ENCODE peak calls at places on chromosomes 5 and 9, in eight cellular contexts. C, Q, J, K, B, Y, L and D are unnamed samples.

GRCh38 chr5:95027151-95027721 is 257.7 kb downstream of the MCTP1 start:
- DNase-seq in C (no peak), Q (no peak), J (peak), K (no peak), B (no peak), Y (no peak), L (no peak), D (no peak)

GRCh38 chr9:106333487-106333886 is 529.5 kb upstream of the ZNF462 start:
- DNase-seq in C (no peak), Q (no peak), J (no peak), K (no peak), B (no peak), Y (no peak), L (peak), D (no peak)

GRCh38 chr9:23559522-23559921 is 266.5 kb downstream of the ELAVL2 start:
- DNase-seq in C (no peak), Q (no peak), J (no peak), K (no peak), B (no peak), Y (no peak), L (no peak), D (no peak)

GRCh38 chr9:107491081-107492053 is 1.8 kb upstream of the KLF4 start:
- DNase-seq in C (no peak), Q (no peak), J (peak), K (no peak), B (no peak), Y (no peak), L (peak), D (no peak)

GRCh38 chr5:151569132-151570046 is 21.7 kb downstream of the FAT2 start:
- DNase-seq in C (no peak), Q (no peak), J (no peak), K (no peak), B (no peak), Y (no peak), L (no peak), D (no peak)

GRCh38 chr5:115800108-115800507 is 16.4 kb downstream of the CDO1 start:
- DNase-seq in C (no peak), Q (no peak), J (no peak), K (no peak), B (no peak), Y (no peak), L (no peak), D (no peak)

GRCh38 chr9:76453785-76454184 is 5.2 kb upstream of the GCNT1 start:
- DNase-seq in C (peak), Q (no peak), J (no peak), K (no peak), B (no peak), Y (no peak), L (no peak), D (peak)

GRCh38 chr5:73290242-73290641 is 117.2 kb downstream of the TMEM174 start:
- DNase-seq in C (no peak), Q (no peak), J (no peak), K (no peak), B (no peak), Y (no peak), L (no peak), D (no peak)

GRCh38 chr5:39947657-39948056 is 522.9 kb upstream of the DAB2 start:
- DNase-seq in C (peak), Q (no peak), J (no peak), K (no peak), B (no peak), Y (no peak), L (no peak), D (peak)

GRCh38 chr5:88979244-88979643 is 96.3 kb upstream of the MEF2C start:
- DNase-seq in C (peak), Q (no peak), J (no peak), K (no peak), B (no peak), Y (no peak), L (no peak), D (peak)

GRCh38 chr5:97142521-97143254 is at the start of gene LIX1:
- DNase-seq in C (peak), Q (peak), J (peak), K (peak), B (peak), Y (no peak), L (peak), D (no peak)

GRCh38 chr5:84381501-84382362 is 2.9 kb downstream of the EDIL3 start:
- DNase-seq in C (no peak), Q (no peak), J (peak), K (no peak), B (no peak), Y (no peak), L (peak), D (peak)

GRCh38 chr5:84378961-84379360 is 5.7 kb downstream of the EDIL3 start:
- DNase-seq in C (peak), Q (no peak), J (no peak), K (no peak), B (no peak), Y (no peak), L (no peak), D (peak)

GRCh38 chr5:84382363-84383295 is 2.1 kb downstream of the EDIL3 start:
- DNase-seq in C (peak), Q (peak), J (peak), K (no peak), B (peak), Y (no peak), L (peak), D (peak)

GRCh38 chr5:84378420-84378819 is 6.3 kb downstream of the EDIL3 start:
- DNase-seq in C (peak), Q (peak), J (no peak), K (no peak), B (no peak), Y (no peak), L (no peak), D (peak)

GRCh38 chr5:84379749-84380148 is 4.9 kb downstream of the EDIL3 start:
- DNase-seq in C (peak), Q (no peak), J (peak), K (no peak), B (no peak), Y (no peak), L (no peak), D (peak)
- TF ChIP-seq CTCF in C (peak), Q (peak), J (no peak), K (no peak), B (peak), Y (no peak), L (peak), D (peak)

DNA sequence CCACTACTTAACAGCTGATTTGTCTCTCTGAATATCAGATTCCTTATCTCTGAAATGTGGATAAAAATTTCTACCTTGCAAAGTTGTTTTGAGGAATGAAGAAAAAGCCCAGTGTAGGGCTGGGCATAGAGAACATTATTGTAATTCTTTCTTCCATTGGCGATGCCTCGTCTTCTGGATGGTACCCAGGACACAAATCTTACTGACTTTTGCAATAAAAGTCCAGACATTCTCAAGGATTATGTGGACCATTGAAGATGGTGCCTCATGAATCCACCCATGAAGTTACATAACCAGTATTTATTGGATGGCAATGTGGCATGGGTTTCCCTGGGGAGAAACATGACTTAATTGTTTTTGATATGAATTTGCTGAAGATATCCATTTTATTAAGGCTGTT is 33.1 kb downstream of the NNT start:
- DNase-seq in C (no peak), Q (no peak), J (no peak), K (no peak), B (no peak), Y (no peak), L (no peak), D (no peak)
- H3K4me2 ChIP-seq in C (no peak), Q (no peak), J (no peak), K (no peak), B (no peak), Y (no peak), L (no peak), D (no peak)

GRCh38 chr5:141528401-141528984 is 39.6 kb downstream of the PCDHGC5 start:
- DNase-seq in C (peak), Q (no peak), J (no peak), K (no peak), B (no peak), Y (no peak), L (no peak), D (peak)

GRCh38 chr5:141532726-141533125 is 43.8 kb downstream of the PCDHGC5 start:
- DNase-seq in C (no peak), Q (no peak), J (peak), K (no peak), B (no peak), Y (no peak), L (no peak), D (no peak)

GRCh38 chr5:141529873-141530272 is 41.0 kb downstream of the PCDHGC5 start:
- DNase-seq in C (no peak), Q (no peak), J (no peak), K (no peak), B (no peak), Y (no peak), L (no peak), D (no peak)

GRCh38 chr5:141525659-141526058 is 36.8 kb downstream of the PCDHGC5 start:
- DNase-seq in C (no peak), Q (no peak), J (no peak), K (no peak), B (no peak), Y (no peak), L (peak), D (no peak)

GRCh38 chr5:141529002-141529401 is 40.1 kb downstream of the PCDHGC5 start:
- DNase-seq in C (peak), Q (peak), J (no peak), K (no peak), B (no peak), Y (no peak), L (peak), D (peak)
- TF ChIP-seq CTCF in C (no peak), Q (no peak), J (no peak), K (no peak), B (no peak), Y (no peak), L (no peak), D (no peak)

GRCh38 chr9:127066060-127066774 is 56.2 kb downstream of the ANGPTL2 start:
- DNase-seq in C (peak), Q (no peak), J (no peak), K (no peak), B (no peak), Y (no peak), L (no peak), D (peak)

GRCh38 chr9:127066775-127067111 is 55.7 kb downstream of the ANGPTL2 start:
- DNase-seq in C (peak), Q (no peak), J (no peak), K (no peak), B (no peak), Y (no peak), L (peak), D (peak)

GRCh38 chr9:127065592-127065991 is 56.8 kb downstream of the ANGPTL2 start:
- DNase-seq in C (peak), Q (peak), J (peak), K (no peak), B (no peak), Y (no peak), L (no peak), D (peak)

GRCh38 chr9:127064335-127064734 is 58.1 kb downstream of the ANGPTL2 start:
- DNase-seq in C (no peak), Q (no peak), J (no peak), K (no peak), B (no peak), Y (no peak), L (no peak), D (no peak)

GRCh38 chr9:127067603-127068220 is 54.7 kb downstream of the ANGPTL2 start:
- DNase-seq in C (no peak), Q (no peak), J (no peak), K (no peak), B (no peak), Y (peak), L (peak), D (no peak)
- H3K4me2 ChIP-seq in C (no peak), Q (no peak), J (no peak), K (no peak), B (no peak), Y (peak), L (peak), D (no peak)

GRCh38 chr9:84917366-84918063 is 248.0 kb downstream of the NTRK2 start:
- DNase-seq in C (no peak), Q (no peak), J (no peak), K (no peak), B (no peak), Y (no peak), L (no peak), D (no peak)

GRCh38 chr9:84926793-84927192 is 257.3 kb downstream of the NTRK2 start:
- DNase-seq in C (no peak), Q (no peak), J (no peak), K (no peak), B (no peak), Y (no peak), L (no peak), D (no peak)

GRCh38 chr9:84919498-84919897 is 250.0 kb downstream of the NTRK2 start:
- DNase-seq in C (no peak), Q (no peak), J (no peak), K (no peak), B (no peak), Y (no peak), L (no peak), D (no peak)

GRCh38 chr9:84922051-84922450 is 252.5 kb downstream of the NTRK2 start:
- DNase-seq in C (no peak), Q (no peak), J (no peak), K (no peak), B (no peak), Y (no peak), L (no peak), D (no peak)

GRCh38 chr9:84921175-84921574 is 251.6 kb downstream of the NTRK2 start:
- DNase-seq in C (no peak), Q (no peak), J (no peak), K (no peak), B (no peak), Y (no peak), L (no peak), D (no peak)
- TF ChIP-seq CTCF in C (no peak), Q (no peak), J (no peak), K (no peak), B (no peak), Y (no peak), L (no peak), D (no peak)

DNA sequence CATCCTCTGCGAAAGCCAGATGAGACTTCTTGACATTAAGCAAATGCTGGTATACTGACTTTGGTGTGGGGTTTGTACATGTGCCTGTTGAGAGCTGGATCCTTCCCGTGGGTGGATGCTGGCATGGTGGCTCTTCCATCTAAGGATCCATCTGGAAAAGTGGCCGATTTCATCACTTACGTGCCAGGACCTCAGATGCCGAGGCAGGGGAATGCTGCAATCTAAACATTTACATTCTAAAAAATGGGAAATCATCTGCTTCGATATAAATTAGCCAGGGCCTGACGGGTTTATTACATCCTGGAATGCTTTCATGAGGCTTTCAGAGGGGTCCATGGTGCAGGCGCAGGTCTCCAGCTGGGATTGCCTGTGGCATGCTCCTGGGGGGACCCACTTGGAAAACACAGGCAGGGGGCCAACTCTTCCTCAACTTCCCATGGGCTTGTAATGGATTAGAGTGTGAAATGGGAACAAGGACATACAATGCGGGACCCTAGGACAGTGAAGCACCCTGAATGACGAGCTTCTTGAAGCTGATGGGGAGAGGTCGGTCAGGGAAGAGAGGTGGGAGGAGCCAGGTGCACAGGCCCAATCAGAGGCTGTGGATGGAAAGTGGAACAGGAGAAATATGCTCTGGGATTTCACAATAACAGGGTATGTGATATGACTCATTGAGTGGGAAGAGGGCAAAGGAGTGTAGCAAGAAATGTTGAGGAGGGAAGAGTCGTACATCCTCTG is 105.5 kb upstream of the PITX1 start:
- DNase-seq in C (peak), Q (peak), J (no peak), K (peak), B (no peak), Y (peak), L (peak), D (peak)
- H3K4me2 ChIP-seq in C (peak), Q (peak), J (no peak), K (peak), B (no peak), Y (peak), L (peak), D (peak)

GRCh38 chr5:154755361-154756202 is at the start of gene LARP1:
- DNase-seq in C (peak), Q (peak), J (peak), K (no peak), B (peak), Y (no peak), L (peak), D (no peak)

GRCh38 chr5:154757647-154758406 is 2.6 kb downstream of the LARP1 start:
- DNase-seq in C (peak), Q (no peak), J (peak), K (no peak), B (no peak), Y (no peak), L (no peak), D (peak)

GRCh38 chr5:154758501-154758900 is 3.3 kb downstream of the LARP1 start:
- DNase-seq in C (peak), Q (no peak), J (no peak), K (no peak), B (no peak), Y (no peak), L (no peak), D (no peak)

GRCh38 chr5:154756203-154756870 is 1.2 kb downstream of the LARP1 start:
- DNase-seq in C (no peak), Q (peak), J (peak), K (no peak), B (peak), Y (no peak), L (peak), D (no peak)

DNA sequence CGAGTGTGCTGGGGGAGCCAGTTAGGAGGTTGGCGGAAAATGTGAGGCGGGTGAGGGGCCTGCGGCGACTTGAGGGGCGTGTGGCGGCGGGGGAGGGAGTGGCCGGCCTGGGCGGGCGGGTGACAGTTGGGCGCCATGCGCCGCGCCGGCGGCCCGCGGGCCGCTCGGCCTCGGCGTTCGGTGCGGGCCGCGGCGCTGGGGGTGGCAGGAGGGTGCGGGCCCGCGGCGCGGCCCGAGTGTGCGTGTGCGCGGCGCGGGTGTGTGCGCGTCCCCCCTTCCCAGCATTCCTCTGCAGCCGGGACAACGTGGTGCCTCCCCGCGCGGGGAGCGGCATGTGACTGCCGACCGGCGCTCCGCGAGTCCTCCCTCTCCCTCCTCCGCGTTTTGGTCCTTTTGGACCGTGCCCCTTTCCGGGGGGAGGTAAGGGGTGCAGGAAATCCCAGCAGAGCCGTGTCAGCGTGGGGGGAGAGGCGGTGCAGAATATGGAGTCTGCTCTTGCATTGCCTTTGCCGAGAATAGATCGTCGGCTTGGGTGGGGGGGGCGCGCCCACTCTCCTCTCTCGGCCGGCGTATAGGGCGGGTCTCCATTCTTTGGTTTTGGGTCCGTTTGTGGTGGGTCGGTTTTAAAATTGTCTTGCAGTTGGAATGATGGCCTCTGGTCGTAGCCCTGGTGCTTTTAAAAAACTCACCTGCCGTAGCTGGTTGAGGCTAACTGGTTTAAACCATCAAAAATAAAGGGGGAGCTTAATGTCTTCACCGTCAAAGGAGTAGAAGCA is 1.9 kb downstream of the LARP1 start:
- DNase-seq in C (peak), Q (peak), J (peak), K (no peak), B (peak), Y (no peak), L (peak), D (no peak)
- TF ChIP-seq CTCF in C (no peak), Q (no peak), J (no peak), K (no peak), B (no peak), Y (no peak), L (no peak), D (no peak)

GRCh38 chr9:16267336-16268036 is 603.0 kb downstream of the BNC2 start:
- DNase-seq in C (peak), Q (peak), J (peak), K (no peak), B (peak), Y (no peak), L (peak), D (peak)

GRCh38 chr9:16272766-16273165 is 597.7 kb downstream of the BNC2 start:
- DNase-seq in C (no peak), Q (peak), J (no peak), K (no peak), B (no peak), Y (no peak), L (no peak), D (no peak)

GRCh38 chr9:16275795-16276624 is 594.5 kb downstream of the BNC2 start:
- DNase-seq in C (no peak), Q (peak), J (no peak), K (no peak), B (no peak), Y (no peak), L (no peak), D (peak)

GRCh38 chr9:16268037-16269010 is 602.1 kb downstream of the BNC2 start:
- DNase-seq in C (no peak), Q (peak), J (no peak), K (no peak), B (peak), Y (no peak), L (no peak), D (no peak)

GRCh38 chr9:16271967-16272366 is 598.5 kb downstream of the BNC2 start:
- DNase-seq in C (no peak), Q (no peak), J (no peak), K (no peak), B (no peak), Y (no peak), L (no peak), D (no peak)
- H3K4me2 ChIP-seq in C (no peak), Q (no peak), J (no peak), K (no peak), B (no peak), Y (no peak), L (no peak), D (no peak)

DNA sequence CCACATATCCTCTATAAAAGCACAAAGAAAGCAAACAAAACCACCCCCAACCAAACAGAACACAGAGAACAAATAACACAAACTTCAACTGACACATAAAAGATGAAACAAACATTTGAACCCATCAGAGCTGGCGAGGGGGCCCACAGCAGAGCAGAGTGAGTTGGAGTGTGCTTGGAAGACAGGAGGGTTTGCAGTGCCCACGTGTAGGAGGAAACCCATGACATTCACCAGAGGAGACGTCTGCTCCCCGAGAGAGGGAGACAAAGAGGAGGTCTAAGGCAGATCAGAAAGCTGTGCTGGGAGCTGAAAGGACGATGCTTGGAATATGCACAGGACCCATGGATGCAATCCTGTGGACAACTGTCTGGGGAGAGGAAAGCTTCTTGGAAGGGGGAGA is 27.0 kb downstream of the MRPL36 start:
- DNase-seq in C (peak), Q (peak), J (peak), K (peak), B (peak), Y (peak), L (peak), D (peak)
- TF ChIP-seq CTCF in C (peak), Q (peak), J (peak), K (no peak), B (peak), Y (peak), L (peak), D (peak)